ENCODE peak calls at places on chromosomes 13 and 19, in six cellular contexts. Y is A549, F is K562, X is GM12878, H is HepG2, O is endothelial cell of umbilical vein. Q is an unnamed sample.

GRCh38 chr13:39855236-39855635 is 199.8 kb downstream of the COG6 start:
- DNase-seq in Y (no peak), F (no peak), X (no peak), H (no peak), O (no peak), Q (no peak)

GRCh38 chr13:112103971-112104872 is 37.3 kb downstream of the SOX1 start:
- DNase-seq in Y (no peak), F (no peak), X (no peak), H (no peak), O (no peak), Q (no peak)

GRCh38 chr19:5941673-5942072 is 27.6 kb downstream of the CAPS start:
- DNase-seq in Y (no peak), F (no peak), X (no peak), H (no peak), O (no peak), Q (no peak)

GRCh38 chr13:102729560-102730275 is 34.9 kb upstream of the METTL21C start:
- DNase-seq in Y (peak; percentile 35), F (no peak), X (no peak), H (no peak), O (peak; percentile 94), Q (no peak)

GRCh38 chr13:50915562-50915961 is 6.0 kb downstream of the RNASEH2B start:
- DNase-seq in Y (no peak), F (peak; percentile 8), X (no peak), H (no peak), O (no peak), Q (peak; percentile 81)

GRCh38 chr19:45947926-45948325 is 25.7 kb downstream of the NOVA2 start:
- DNase-seq in Y (no peak), F (no peak), X (no peak), H (no peak), O (no peak), Q (no peak)

GRCh38 chr13:49022472-49023144 is 46.9 kb downstream of the FNDC3A start:
- DNase-seq in Y (no peak), F (no peak), X (no peak), H (no peak), O (no peak), Q (no peak)

GRCh38 chr13:54387607-54388006 is 1359.0 kb downstream of the OLFM4 start:
- DNase-seq in Y (no peak), F (no peak), X (no peak), H (no peak), O (no peak), Q (no peak)

GRCh38 chr19:5637971-5638370 is 15.1 kb downstream of the SAFB start:
- DNase-seq in Y (no peak), F (no peak), X (no peak), H (no peak), O (no peak), Q (no peak)

GRCh38 chr13:42486711-42487198 is 87.2 kb upstream of the TNFSF11 start:
- DNase-seq in Y (peak; percentile 17), F (no peak), X (no peak), H (no peak), O (peak; percentile 87), Q (peak; percentile 55)

GRCh38 chr13:57633141-57633949 is 1.8 kb downstream of the PCDH17 start:
- DNase-seq in Y (no peak), F (no peak), X (no peak), H (no peak), O (peak; percentile 51), Q (no peak)

GRCh38 chr19:18097217-18097992 is at the start of gene MAST3:
- DNase-seq in Y (peak; percentile 84), F (peak; percentile 99), X (peak; percentile 64), H (peak; percentile 70), O (peak; percentile 66), Q (peak; percentile 87)

GRCh38 chr13:53499551-53499950 is 470.9 kb downstream of the OLFM4 start:
- DNase-seq in Y (no peak), F (no peak), X (no peak), H (no peak), O (no peak), Q (no peak)

GRCh38 chr13:31064636-31065035 is 97.1 kb downstream of the HSPH1 start:
- DNase-seq in Y (no peak), F (no peak), X (no peak), H (no peak), O (no peak), Q (no peak)

GRCh38 chr19:53160350-53160749 is 1.5 kb upstream of the ZNF347 start:
- DNase-seq in Y (no peak), F (no peak), X (no peak), H (no peak), O (no peak), Q (no peak)

GRCh38 chr13:97242755-97243497 is 20.8 kb downstream of the MBNL2 start:
- DNase-seq in Y (no peak), F (no peak), X (no peak), H (no peak), O (peak; percentile 43), Q (no peak)

GRCh38 chr19:58053480-58054156 is 5.5 kb upstream of the ZNF135 start:
- DNase-seq in Y (no peak), F (no peak), X (no peak), H (no peak), O (no peak), Q (no peak)

GRCh38 chr13:73062368-73062767 is 3.6 kb downstream of the KLF5 start:
- DNase-seq in Y (no peak), F (no peak), X (no peak), H (no peak), O (no peak), Q (no peak)

GRCh38 chr13:110244926-110245325 is 62.0 kb downstream of the COL4A1 start:
- DNase-seq in Y (no peak), F (no peak), X (no peak), H (no peak), O (no peak), Q (no peak)

GRCh38 chr19:15934332-15935078 is at the start of gene CYP4F11:
- DNase-seq in Y (peak; percentile 87), F (no peak), X (no peak), H (peak; percentile 87), O (no peak), Q (peak; percentile 17)

GRCh38 chr13:110193491-110193890 is 113.5 kb downstream of the COL4A1 start:
- DNase-seq in Y (no peak), F (no peak), X (no peak), H (no peak), O (no peak), Q (no peak)

GRCh38 chr13:99774644-99775043 is 196.9 kb downstream of the ZIC5 start:
- DNase-seq in Y (no peak), F (no peak), X (no peak), H (no peak), O (no peak), Q (no peak)

GRCh38 chr19:27774337-27774736 is 1438.6 kb downstream of the UQCRFS1 start:
- DNase-seq in Y (peak; percentile 70), F (peak; percentile 29), X (no peak), H (no peak), O (no peak), Q (peak; percentile 20)

GRCh38 chr19:35000647-35001501 is 751 bp downstream of the GRAMD1A start:
- DNase-seq in Y (peak; percentile 79), F (peak; percentile 82), X (no peak), H (peak; percentile 59), O (peak; percentile 43), Q (peak; percentile 70)

GRCh38 chr13:56019606-56020005 is 1121.1 kb upstream of the PRR20A start:
- DNase-seq in Y (no peak), F (no peak), X (no peak), H (no peak), O (no peak), Q (no peak)

GRCh38 chr13:42876810-42877550 is 95.6 kb downstream of the FAM216B start:
- DNase-seq in Y (no peak), F (no peak), X (no peak), H (no peak), O (no peak), Q (no peak)

GRCh38 chr13:77118134-77118533 is 91.2 kb upstream of the FBXL3 start:
- DNase-seq in Y (no peak), F (no peak), X (no peak), H (no peak), O (no peak), Q (no peak)

GRCh38 chr19:14135985-14136508 is 342 bp downstream of the ASF1B start:
- DNase-seq in Y (no peak), F (no peak), X (no peak), H (no peak), O (no peak), Q (no peak)
- TF ChIP-seq MYC in Y (no peak), F (no peak), X (no peak), H (no peak), O (no peak), Q (no peak)

GRCh38 chr13:113210834-113211233 is 1.4 kb downstream of the CUL4A start:
- DNase-seq in Y (no peak), F (no peak), X (no peak), H (no peak), O (no peak), Q (peak; percentile 75)

GRCh38 chr13:113208424-113209335 is at the start of gene PCID2:
- DNase-seq in Y (peak; percentile 91), F (peak; percentile 75), X (peak; percentile 48), H (peak; percentile 82), O (peak; percentile 85), Q (peak; percentile 95)

GRCh38 chr13:113209336-113209879 is at the start of gene CUL4A:
- DNase-seq in Y (peak; percentile 76), F (peak; percentile 70), X (no peak), H (peak; percentile 61), O (no peak), Q (peak; percentile 86)

GRCh38 chr13:113211774-113212173 is 2.4 kb downstream of the CUL4A start:
- DNase-seq in Y (peak; percentile 57), F (no peak), X (no peak), H (peak; percentile 51), O (no peak), Q (peak; percentile 61)

GRCh38 chr13:113209880-113210421 is 538 bp downstream of the CUL4A start:
- DNase-seq in Y (peak; percentile 60), F (no peak), X (no peak), H (peak; percentile 32), O (peak; percentile 58), Q (peak; percentile 77)
- TF ChIP-seq POLR2A in Y (no peak), F (no peak), X (peak; percentile 71), H (no peak), O (no peak), Q (peak; percentile 8)

GRCh38 chr19:19385900-19386339 is 19.6 kb upstream of the GATAD2A start:
- DNase-seq in Y (no peak), F (no peak), X (no peak), H (no peak), O (peak; percentile 30), Q (peak; percentile 83)
- TF ChIP-seq MYC in Y (no peak), F (no peak), X (no peak), H (no peak), O (no peak), Q (peak; percentile 52)

DNA sequence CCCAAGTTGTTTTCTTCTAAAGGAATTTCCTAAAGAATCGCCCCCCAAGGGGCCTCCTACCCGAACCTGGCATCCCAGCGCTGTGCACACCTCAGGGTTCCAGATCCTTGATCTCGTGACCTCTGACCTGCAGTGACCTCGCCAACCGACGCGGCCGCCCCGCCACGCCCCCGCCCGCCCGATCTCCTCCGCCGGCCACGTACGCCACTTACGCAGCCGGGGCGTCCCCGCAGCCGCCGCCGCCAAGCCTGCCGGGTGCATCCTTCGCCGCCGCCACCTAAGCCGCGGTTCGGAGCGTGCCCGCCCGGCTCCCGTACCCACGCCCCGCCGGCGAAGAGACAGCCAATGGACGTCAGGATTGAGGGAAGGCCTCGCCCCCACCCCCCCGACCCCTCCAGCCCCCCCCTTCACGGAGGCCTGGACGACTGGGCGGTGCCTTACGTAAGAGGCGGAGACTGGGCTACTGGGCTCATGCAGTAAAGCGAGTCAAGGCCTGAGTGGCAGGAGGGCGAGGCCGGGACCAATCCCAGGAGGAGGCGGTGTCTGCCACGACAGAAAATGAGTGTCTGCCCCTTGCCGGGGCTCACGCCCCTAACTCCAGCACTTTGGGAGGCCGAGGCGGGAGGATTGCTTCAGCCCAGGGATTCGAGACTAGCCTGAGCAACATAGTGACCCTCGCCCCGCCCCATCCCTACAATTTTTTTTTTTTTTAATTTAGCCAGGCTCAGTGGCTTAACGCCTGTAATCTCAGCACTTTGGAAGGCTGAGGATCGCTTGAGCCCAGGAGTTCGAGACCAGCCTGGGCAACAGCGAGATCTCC is at the start of gene YIF1B:
- DNase-seq in Y (peak; percentile 100), F (peak; percentile 97), X (peak; percentile 83), H (peak; percentile 93), O (peak; percentile 95), Q (peak; percentile 94)
- TF ChIP-seq POLR2A in Y (peak; percentile 63), F (peak; percentile 44), X (peak; percentile 64), H (peak; percentile 26), O (no peak), Q (no peak)

Q was measured in NB4.